ENCODE peak calls at places on chromosome X, in seven cellular contexts. W, V, R, Y, F, S and I are unnamed samples.

GRCh38 chrX:31228415-31228832 is 156.6 kb upstream of the FTHL17 start:
- DNase-seq in W (no peak), V (no peak), R (no peak), Y (no peak), F (no peak), S (no peak), I (no peak)

GRCh38 chrX:41889317-41890025 is 33.9 kb downstream of the CASK start:
- DNase-seq in W (no peak), V (peak), R (no peak), Y (no peak), F (peak), S (no peak), I (no peak)

GRCh38 chrX:47351706-47352105 is 18.7 kb upstream of the ZNF157 start:
- DNase-seq in W (no peak), V (no peak), R (no peak), Y (no peak), F (no peak), S (no peak), I (no peak)

GRCh38 chrX:106894392-106894909 is 8.7 kb downstream of the RIPPLY1 start:
- DNase-seq in W (peak), V (peak), R (peak), Y (peak), F (peak), S (no peak), I (peak)

GRCh38 chrX:107447642-107448041 is 1.8 kb upstream of the FRMPD3 start:
- DNase-seq in W (no peak), V (no peak), R (no peak), Y (no peak), F (no peak), S (no peak), I (no peak)

GRCh38 chrX:140057001-140057411 is 91.7 kb upstream of the CXorf66 start:
- DNase-seq in W (peak), V (peak), R (peak), Y (peak), F (peak), S (peak), I (peak)

GRCh38 chrX:17869580-17869979 is 8.5 kb upstream of the RAI2 start:
- DNase-seq in W (no peak), V (no peak), R (no peak), Y (no peak), F (no peak), S (no peak), I (no peak)

GRCh38 chrX:45727761-45728160 is 527.1 kb upstream of the DIPK2B start:
- DNase-seq in W (no peak), V (no peak), R (no peak), Y (no peak), F (no peak), S (no peak), I (no peak)

GRCh38 chrX:55818673-55819375 is 101.3 kb downstream of the RRAGB start:
- DNase-seq in W (no peak), V (no peak), R (no peak), Y (no peak), F (no peak), S (no peak), I (no peak)

GRCh38 chrX:20472148-20472547 is 205.4 kb upstream of the RPS6KA3 start:
- DNase-seq in W (no peak), V (no peak), R (no peak), Y (no peak), F (no peak), S (no peak), I (no peak)

GRCh38 chrX:19824603-19825002 is 62.8 kb downstream of the SH3KBP1 start:
- DNase-seq in W (no peak), V (no peak), R (no peak), Y (no peak), F (no peak), S (no peak), I (no peak)

GRCh38 chrX:31499120-31499519 is 427.3 kb upstream of the FTHL17 start:
- DNase-seq in W (no peak), V (no peak), R (no peak), Y (no peak), F (no peak), S (no peak), I (no peak)

GRCh38 chrX:1041051-1041450 is 171.4 kb downstream of the CRLF2 start:
- DNase-seq in W (no peak), V (no peak), R (no peak), Y (no peak), F (no peak), S (no peak), I (no peak)

GRCh38 chrX:65696613-65697012 is 29.2 kb downstream of the MSN start:
- DNase-seq in W (no peak), V (no peak), R (no peak), Y (no peak), F (no peak), S (no peak), I (no peak)

GRCh38 chrX:95889279-95889678 is 795.4 kb upstream of the DIAPH2 start:
- DNase-seq in W (no peak), V (no peak), R (no peak), Y (no peak), F (no peak), S (no peak), I (no peak)

GRCh38 chrX:66163447-66163846 is 600 bp upstream of the HEPH start:
- DNase-seq in W (no peak), V (no peak), R (no peak), Y (no peak), F (no peak), S (peak), I (no peak)

GRCh38 chrX:110000854-110001701 is 1.8 kb upstream of the TMEM164 start:
- DNase-seq in W (no peak), V (no peak), R (no peak), Y (no peak), F (no peak), S (no peak), I (no peak)

GRCh38 chrX:1466971-1467561 is 14.4 kb upstream of the ASMTL start:
- DNase-seq in W (no peak), V (no peak), R (peak), Y (no peak), F (no peak), S (no peak), I (no peak)

GRCh38 chrX:49977319-49978090 is 55.1 kb downstream of the CLCN5 start:
- DNase-seq in W (peak), V (no peak), R (no peak), Y (no peak), F (no peak), S (peak), I (no peak)

GRCh38 chrX:57952320-57952678 is 42.0 kb upstream of the ZXDA start:
- DNase-seq in W (no peak), V (no peak), R (no peak), Y (no peak), F (no peak), S (no peak), I (no peak)

GRCh38 chrX:46913710-46914109 is 1.5 kb downstream of the JADE3 start:
- DNase-seq in W (peak), V (peak), R (no peak), Y (no peak), F (no peak), S (no peak), I (peak)

GRCh38 chrX:1138476-1138875 is 74.0 kb downstream of the CRLF2 start:
- DNase-seq in W (no peak), V (no peak), R (no peak), Y (no peak), F (no peak), S (no peak), I (no peak)

GRCh38 chrX:132271330-132271729 is 52.1 kb upstream of the RAP2C start:
- DNase-seq in W (no peak), V (no peak), R (no peak), Y (no peak), F (no peak), S (no peak), I (no peak)

GRCh38 chrX:9797961-9798360 is 11.7 kb downstream of the SHROOM2 start:
- DNase-seq in W (no peak), V (no peak), R (no peak), Y (no peak), F (no peak), S (no peak), I (no peak)

GRCh38 chrX:9865804-9866471 is 79.7 kb downstream of the SHROOM2 start:
- DNase-seq in W (no peak), V (no peak), R (no peak), Y (no peak), F (peak), S (no peak), I (no peak)

GRCh38 chrX:7027071-7027470 is 120.4 kb upstream of the STS start:
- DNase-seq in W (no peak), V (no peak), R (no peak), Y (no peak), F (no peak), S (no peak), I (no peak)

GRCh38 chrX:130097507-130098201 is 12.6 kb downstream of the ELF4 start:
- DNase-seq in W (peak), V (peak), R (no peak), Y (peak), F (no peak), S (no peak), I (no peak)

GRCh38 chrX:154749856-154750255 is 1.0 kb downstream of the GAB3 start:
- DNase-seq in W (no peak), V (no peak), R (no peak), Y (no peak), F (no peak), S (no peak), I (no peak)
- TF ChIP-seq JUND in W (no peak), V (no peak), R (no peak), Y (no peak), F (no peak), S (no peak), I (no peak)

GRCh38 chrX:152932598-152933175 is 34.8 kb downstream of the ZNF185 start:
- DNase-seq in W (no peak), V (no peak), R (no peak), Y (no peak), F (no peak), S (no peak), I (no peak)
- TF ChIP-seq JUND in W (no peak), V (no peak), R (no peak), Y (no peak), F (no peak), S (no peak), I (no peak)

DNA sequence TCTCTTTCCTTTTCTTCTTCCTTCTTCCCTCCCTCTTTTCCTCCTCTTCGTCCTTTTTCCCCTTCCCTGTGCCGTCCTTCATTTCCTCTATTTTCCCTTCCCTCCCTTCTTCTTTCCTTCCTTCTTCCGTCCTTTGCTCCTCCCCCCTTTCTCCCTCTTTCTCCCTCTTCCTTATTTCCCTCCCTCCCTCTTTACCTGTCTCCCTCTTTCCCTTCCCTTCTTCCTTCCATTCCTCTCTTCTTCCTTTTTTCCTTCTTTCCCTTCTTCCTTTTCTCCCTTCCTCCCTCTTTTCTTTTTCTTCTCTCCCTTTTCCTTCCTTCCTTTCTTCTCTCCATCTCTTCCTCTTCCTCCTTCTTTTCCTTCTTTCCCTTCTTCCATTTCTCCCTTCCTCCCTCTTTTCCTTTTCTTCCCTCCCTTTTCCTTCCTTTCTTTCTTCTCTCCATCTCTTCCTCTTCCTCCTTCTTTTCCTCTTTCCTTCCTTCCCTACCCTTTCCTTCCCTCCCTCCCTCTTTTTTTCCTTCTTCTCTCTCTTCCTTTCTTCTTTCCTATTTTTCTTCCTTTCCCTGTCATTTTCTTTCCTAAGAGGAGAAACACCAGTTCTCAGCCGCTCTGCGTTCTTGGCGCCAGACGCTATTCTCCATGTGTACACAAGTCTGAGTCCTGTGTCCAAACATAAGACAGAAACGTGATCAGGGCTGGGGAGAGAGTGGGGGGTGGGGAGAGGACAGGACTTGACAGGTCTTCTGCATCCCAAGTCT is 597.1 kb downstream of the MID1IP1 start:
- DNase-seq in W (no peak), V (no peak), R (no peak), Y (no peak), F (no peak), S (no peak), I (peak)
- TF ChIP-seq JUND in W (no peak), V (no peak), R (no peak), Y (no peak), F (no peak), S (no peak), I (no peak)

GRCh38 chrX:100979881-100980607 is 10.5 kb downstream of the ARL13A start:
- DNase-seq in W (no peak), V (peak), R (no peak), Y (no peak), F (no peak), S (no peak), I (peak)
- TF ChIP-seq JUND in W (no peak), V (no peak), R (no peak), Y (no peak), F (no peak), S (no peak), I (no peak)

DNA sequence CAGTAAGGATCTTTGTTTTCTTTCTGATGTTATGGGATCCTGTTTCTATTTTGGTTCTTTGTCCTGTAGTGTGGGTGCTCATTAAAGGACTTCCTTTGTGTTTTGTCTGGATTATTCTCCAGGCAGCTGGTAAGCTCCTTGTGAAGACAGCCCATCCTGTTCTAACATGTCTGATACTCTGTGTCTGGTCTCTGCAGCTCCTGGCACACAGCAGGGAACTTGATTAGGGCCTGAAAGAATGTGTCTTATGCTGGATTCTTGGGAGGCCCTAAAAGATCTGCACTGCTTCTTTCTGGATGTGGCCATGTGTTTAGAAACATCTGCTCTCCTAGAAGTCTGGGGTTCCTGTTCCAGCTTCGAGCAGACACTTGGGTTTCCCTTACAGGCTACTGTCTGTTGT is 38.1 kb upstream of the ATXN3L start:
- DNase-seq in W (no peak), V (no peak), R (no peak), Y (no peak), F (no peak), S (no peak), I (no peak)
- TF ChIP-seq JUND in W (no peak), V (no peak), R (no peak), Y (no peak), F (no peak), S (no peak), I (no peak)

DNA sequence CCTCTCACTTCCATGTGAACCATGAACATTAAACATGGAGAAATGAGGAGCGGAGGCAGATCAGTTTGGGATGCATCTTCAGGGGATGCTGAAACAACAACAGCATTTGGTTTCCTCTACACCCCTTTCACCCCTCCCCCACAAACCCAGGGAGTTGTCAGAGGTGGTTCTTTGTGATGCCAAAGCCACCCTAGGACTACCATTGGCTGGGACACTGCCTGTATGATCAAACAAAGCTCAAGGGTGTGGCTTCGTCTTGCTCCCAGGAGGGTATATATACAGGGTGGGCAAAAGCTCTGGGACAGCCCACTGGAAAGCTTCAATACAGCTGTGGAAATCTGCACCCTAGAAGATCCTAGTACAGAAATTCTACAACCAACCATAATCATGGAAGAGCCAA is at the start of gene SPANXN4:
- DNase-seq in W (no peak), V (no peak), R (no peak), Y (no peak), F (no peak), S (no peak), I (no peak)
- TF ChIP-seq JUND in W (no peak), V (no peak), R (no peak), Y (no peak), F (no peak), S (no peak), I (no peak)

GRCh38 chrX:25012433-25012735 is 3.4 kb downstream of the ARX start:
- DNase-seq in W (peak), V (no peak), R (no peak), Y (no peak), F (no peak), S (no peak), I (no peak)
- TF ChIP-seq JUND in W (no peak), V (no peak), R (no peak), Y (no peak), F (no peak), S (no peak), I (no peak)

GRCh38 chrX:150845091-150845490 is 53.4 kb downstream of the CD99L2 start:
- DNase-seq in W (no peak), V (no peak), R (no peak), Y (no peak), F (no peak), S (no peak), I (no peak)

GRCh38 chrX:150844016-150844415 is 54.5 kb downstream of the CD99L2 start:
- DNase-seq in W (no peak), V (no peak), R (no peak), Y (no peak), F (no peak), S (no peak), I (no peak)

GRCh38 chrX:150837845-150838244 is 60.6 kb downstream of the CD99L2 start:
- DNase-seq in W (no peak), V (peak), R (no peak), Y (no peak), F (no peak), S (no peak), I (no peak)

GRCh38 chrX:150842198-150842553 is 56.3 kb downstream of the CD99L2 start:
- DNase-seq in W (no peak), V (no peak), R (no peak), Y (no peak), F (no peak), S (no peak), I (no peak)

DNA sequence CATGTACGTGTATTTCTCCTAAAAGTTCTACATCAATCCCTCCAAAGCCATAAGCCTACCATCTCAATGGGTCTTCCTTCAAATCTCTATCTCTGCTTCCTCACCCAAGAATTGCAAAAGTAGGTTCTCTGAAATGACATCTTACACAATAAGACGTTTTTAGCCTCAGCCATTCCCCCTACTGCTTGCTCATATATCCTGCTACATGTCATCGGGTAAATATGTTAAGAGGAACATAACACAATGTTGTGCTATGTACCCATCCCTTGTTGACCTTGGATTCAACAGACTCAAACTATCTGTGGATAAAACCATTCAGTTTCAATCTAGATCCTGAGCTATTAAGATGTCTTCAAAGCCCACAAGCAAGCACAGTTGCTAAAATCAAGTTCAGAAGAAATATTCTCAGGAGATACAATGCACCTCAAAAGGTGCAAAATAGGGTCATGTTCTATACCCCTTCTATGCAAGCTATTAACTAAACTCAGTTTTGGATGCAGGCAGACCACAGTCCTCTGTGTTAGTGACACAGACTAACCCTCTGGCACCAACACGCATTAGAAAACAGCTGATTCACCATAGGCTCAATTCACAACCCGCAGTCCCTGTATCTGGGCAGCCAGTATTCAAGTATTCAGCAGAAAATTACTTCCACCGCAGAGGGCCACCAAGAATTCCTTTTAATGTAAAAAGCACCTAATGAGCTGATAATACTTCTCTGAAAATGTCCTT is 56.8 kb downstream of the CD99L2 start:
- DNase-seq in W (no peak), V (no peak), R (no peak), Y (no peak), F (no peak), S (no peak), I (no peak)
- TF ChIP-seq JUND in W (no peak), V (no peak), R (no peak), Y (no peak), F (no peak), S (no peak), I (no peak)

DNA sequence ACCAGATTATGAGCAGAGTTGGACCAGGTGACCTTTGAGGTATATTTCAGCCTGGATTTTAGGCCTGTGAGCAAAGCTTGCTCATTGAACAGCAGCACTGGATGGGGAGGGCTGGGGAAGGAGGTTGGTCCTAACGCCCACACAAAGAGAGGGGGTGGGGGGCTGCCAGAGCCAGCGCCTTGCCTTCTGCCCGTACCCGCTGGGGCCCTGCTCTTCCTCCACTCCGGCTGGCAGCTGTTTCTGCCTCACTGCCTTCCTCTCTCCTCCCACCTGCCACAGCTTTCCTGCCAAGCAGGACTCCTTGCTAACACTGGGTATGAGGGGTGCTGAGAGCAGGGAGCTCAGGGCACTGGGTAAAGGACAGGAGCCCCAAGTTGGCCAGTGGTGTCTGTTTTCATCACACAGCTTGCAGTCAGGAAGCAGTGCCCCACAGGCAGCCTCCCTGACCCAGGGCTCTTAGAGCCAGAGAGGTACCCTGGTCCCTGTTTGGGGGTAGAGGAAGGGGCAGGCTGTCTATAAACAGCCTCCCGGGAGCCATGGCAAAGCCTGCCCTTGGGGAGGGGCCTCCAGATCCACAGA is 6.1 kb downstream of the NALF2 start:
- DNase-seq in W (no peak), V (no peak), R (no peak), Y (no peak), F (no peak), S (no peak), I (no peak)
- TF ChIP-seq JUND in W (no peak), V (no peak), R (no peak), Y (no peak), F (no peak), S (no peak), I (no peak)